ENCODE peak calls at places on chromosomes 11 and 22, in seven cellular contexts. T, D, R, E, O, F and Y are unnamed samples.

GRCh38 chr11:75430692-75431532 is 2.1 kb downstream of the KLHL35 start:
- DNase-seq in T (no peak), D (no peak), R (no peak), E (no peak), O (no peak), F (no peak), Y (no peak)

GRCh38 chr22:22720201-22720723 is 75.8 kb downstream of the GGTLC2 start:
- DNase-seq in T (no peak), D (peak; percentile 79), R (no peak), E (no peak), O (peak; percentile 51), F (peak; percentile 51), Y (peak; percentile 11)

GRCh38 chr11:1070594-1071462 is 3.8 kb upstream of the MUC2 start:
- DNase-seq in T (no peak), D (no peak), R (no peak), E (peak; percentile 3), O (no peak), F (no peak), Y (no peak)

GRCh38 chr11:1263036-1263435 is 40.2 kb downstream of the MUC5B start:
- DNase-seq in T (no peak), D (no peak), R (no peak), E (no peak), O (no peak), F (no peak), Y (no peak)

GRCh38 chr11:79263001-79263400 is 177.8 kb downstream of the TENM4 start:
- DNase-seq in T (no peak), D (no peak), R (no peak), E (no peak), O (peak; percentile 40), F (no peak), Y (no peak)

GRCh38 chr11:87019582-87020271 is 18.0 kb upstream of the TMEM135 start:
- DNase-seq in T (no peak), D (no peak), R (no peak), E (no peak), O (no peak), F (no peak), Y (no peak)

GRCh38 chr11:1936781-1937615 is 10.1 kb upstream of the MRPL23 start:
- DNase-seq in T (no peak), D (no peak), R (no peak), E (no peak), O (no peak), F (no peak), Y (no peak)

GRCh38 chr22:24498826-24499225 is 3.7 kb downstream of the UPB1 start:
- DNase-seq in T (no peak), D (no peak), R (no peak), E (no peak), O (no peak), F (no peak), Y (no peak)

GRCh38 chr11:61756452-61757212 is 4.2 kb downstream of the MYRF start:
- DNase-seq in T (no peak), D (peak; percentile 36), R (peak; percentile 79), E (peak; percentile 95), O (no peak), F (peak; percentile 48), Y (no peak)

GRCh38 chr22:43113516-43114251 is 3.1 kb downstream of the BIK start:
- DNase-seq in T (no peak), D (no peak), R (peak; percentile 53), E (peak; percentile 77), O (no peak), F (no peak), Y (no peak)

GRCh38 chr11:72676874-72677341 is 2.7 kb upstream of the PDE2A start:
- DNase-seq in T (peak; percentile 32), D (peak; percentile 8), R (no peak), E (peak; percentile 75), O (peak; percentile 74), F (peak; percentile 32), Y (peak; percentile 10)

GRCh38 chr11:105856954-105857353 is 165.1 kb downstream of the MSANTD4 start:
- DNase-seq in T (no peak), D (no peak), R (no peak), E (no peak), O (no peak), F (no peak), Y (no peak)

GRCh38 chr11:44563716-44564115 is 1.7 kb upstream of the CD82 start:
- DNase-seq in T (no peak), D (peak; percentile 68), R (no peak), E (no peak), O (no peak), F (peak; percentile 70), Y (peak; percentile 10)

GRCh38 chr11:128448487-128448886 is 138.9 kb downstream of the ETS1 start:
- DNase-seq in T (peak; percentile 99), D (peak; percentile 58), R (peak; percentile 98), E (peak; percentile 86), O (no peak), F (peak; percentile 77), Y (peak; percentile 64)

GRCh38 chr11:45806072-45806933 is 1.4 kb downstream of the SLC35C1 start:
- DNase-seq in T (no peak), D (no peak), R (no peak), E (no peak), O (no peak), F (no peak), Y (no peak)

GRCh38 chr11:57315491-57315890 is 9.3 kb downstream of the TNKS1BP1 start:
- DNase-seq in T (no peak), D (peak; percentile 65), R (no peak), E (peak; percentile 57), O (peak; percentile 59), F (peak; percentile 54), Y (no peak)

GRCh38 chr11:33674035-33674814 is 26.4 kb downstream of the C11orf91 start:
- DNase-seq in T (no peak), D (peak; percentile 75), R (no peak), E (no peak), O (no peak), F (peak; percentile 63), Y (peak; percentile 57)

GRCh38 chr11:75450826-75451783 is 18.1 kb upstream of the KLHL35 start:
- DNase-seq in T (no peak), D (no peak), R (no peak), E (no peak), O (peak; percentile 54), F (no peak), Y (no peak)

GRCh38 chr11:67411785-67412152 is 3.7 kb upstream of the CARNS1 start:
- DNase-seq in T (no peak), D (no peak), R (no peak), E (no peak), O (no peak), F (no peak), Y (no peak)

GRCh38 chr11:66950113-66950535 is 8.1 kb downstream of the PC start:
- DNase-seq in T (peak; percentile 81), D (peak; percentile 87), R (peak; percentile 99), E (peak; percentile 56), O (no peak), F (peak; percentile 91), Y (peak; percentile 92)

GRCh38 chr22:37455896-37456295 is 28.6 kb upstream of the ELFN2 start:
- DNase-seq in T (no peak), D (no peak), R (no peak), E (no peak), O (no peak), F (peak; percentile 26), Y (peak; percentile 23)

GRCh38 chr11:130868087-130868486 is 48.2 kb downstream of the SNX19 start:
- DNase-seq in T (no peak), D (no peak), R (no peak), E (no peak), O (no peak), F (no peak), Y (no peak)

GRCh38 chr22:49967333-49968241 is 7.0 kb downstream of the PIM3 start:
- DNase-seq in T (no peak), D (no peak), R (no peak), E (peak; percentile 70), O (peak; percentile 79), F (no peak), Y (peak; percentile 21)

GRCh38 chr11:94112182-94112960 is 16.3 kb upstream of the PANX1 start:
- DNase-seq in T (peak; percentile 76), D (no peak), R (no peak), E (no peak), O (no peak), F (no peak), Y (no peak)

GRCh38 chr22:21079493-21079892 is 33.7 kb downstream of the LRRC74B start:
- DNase-seq in T (no peak), D (no peak), R (no peak), E (no peak), O (no peak), F (no peak), Y (no peak)

GRCh38 chr11:34791725-34792124 is 124.5 kb downstream of the APIP start:
- DNase-seq in T (no peak), D (no peak), R (no peak), E (no peak), O (no peak), F (no peak), Y (no peak)

DNA sequence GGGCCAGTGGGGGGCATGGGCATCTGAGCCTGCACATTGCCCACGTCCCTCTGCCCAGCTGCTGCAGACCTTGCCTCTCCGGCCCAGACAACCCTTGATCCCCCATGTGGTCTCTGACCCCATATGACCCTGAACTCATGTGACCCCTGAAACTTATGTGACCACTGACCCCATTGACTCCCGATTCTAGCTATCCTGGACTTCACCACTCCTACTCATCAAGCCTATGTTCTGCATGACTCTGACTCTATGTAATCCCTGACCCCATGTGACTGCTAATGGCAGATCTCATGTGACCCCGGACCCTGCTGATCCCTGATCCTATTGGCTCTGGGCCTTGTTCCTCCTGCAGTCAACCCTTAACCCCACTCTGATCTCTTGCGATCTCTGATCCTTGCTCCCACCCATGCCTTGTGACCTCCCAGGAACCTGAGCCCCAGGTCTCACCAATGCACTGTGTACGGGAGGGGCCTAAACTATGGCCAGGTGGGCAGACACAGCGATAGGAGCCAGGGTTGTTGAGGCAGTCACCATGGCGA is 5.7 kb downstream of the LTBP3 start:
- DNase-seq in T (no peak), D (no peak), R (no peak), E (no peak), O (no peak), F (no peak), Y (no peak)
- TF ChIP-seq CTCF in T (no peak), D (no peak), R (peak; percentile 28), E (no peak), O (no peak), F (no peak), Y (no peak)

GRCh38 chr11:112780351-112781043 is 180.7 kb upstream of the NCAM1 start:
- DNase-seq in T (peak; percentile 21), D (peak; percentile 61), R (peak; percentile 67), E (no peak), O (no peak), F (no peak), Y (no peak)
- TF ChIP-seq CTCF in T (no peak), D (no peak), R (no peak), E (no peak), O (no peak), F (no peak), Y (no peak)

DNA sequence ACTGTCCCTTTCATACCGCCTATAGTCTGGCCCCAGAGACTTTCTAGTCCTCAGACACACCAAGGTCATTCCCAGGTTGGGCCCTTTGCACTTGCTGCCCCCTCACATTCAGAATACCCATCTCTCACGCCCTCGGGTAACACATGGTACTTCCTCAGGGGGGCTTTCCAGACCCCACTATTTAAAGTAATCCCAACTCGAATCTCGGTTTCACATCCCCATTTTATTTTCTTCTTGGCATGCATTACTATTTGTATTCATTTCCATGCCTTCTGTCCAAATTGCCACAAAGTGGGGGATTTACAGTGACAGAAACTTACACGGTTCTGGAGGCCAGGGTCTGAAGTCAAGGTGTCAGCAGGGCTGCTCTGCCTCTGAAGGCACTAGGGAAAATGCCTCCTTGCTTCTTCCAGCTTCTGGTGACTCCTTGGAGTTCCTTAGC is 15.0 kb downstream of the RCN1 start:
- DNase-seq in T (no peak), D (no peak), R (no peak), E (no peak), O (no peak), F (no peak), Y (no peak)
- TF ChIP-seq CTCF in T (no peak), D (no peak), R (no peak), E (no peak), O (no peak), F (no peak), Y (no peak)

GRCh38 chr11:32279672-32280071 is 155.7 kb downstream of the WT1 start:
- DNase-seq in T (no peak), D (no peak), R (no peak), E (no peak), O (no peak), F (no peak), Y (no peak)
- TF ChIP-seq CTCF in T (no peak), D (no peak), R (no peak), E (no peak), O (no peak), F (peak; percentile 23), Y (no peak)